ENCODE peak calls at places on chromosomes 12 and 14, in seven cellular contexts. One of them, this sample, is unnamed.

GRCh38 chr12:91964501-91964900 is 181.1 kb downstream of the BTG1 start:
- DNase-seq in fibroblast of villous mesenchyme: no peak
- DNase-seq in IMR-90: peak
- DNase-seq in stomach: no peak
- DNase-seq in effector memory CD4-positive, alpha-beta T cell: no peak
- DNase-seq in CD8-positive, alpha-beta memory T cell: no peak
- DNase-seq in epithelial cell of proximal tubule: no peak
- DNase-seq in this sample: no peak

GRCh38 chr12:108565976-108566375 is 3.6 kb downstream of the ISCU start:
- DNase-seq in fibroblast of villous mesenchyme: peak
- DNase-seq in IMR-90: peak
- DNase-seq in stomach: peak
- DNase-seq in effector memory CD4-positive, alpha-beta T cell: peak
- DNase-seq in CD8-positive, alpha-beta memory T cell: peak
- DNase-seq in epithelial cell of proximal tubule: peak
- DNase-seq in this sample: no peak

GRCh38 chr12:76216585-76217472 is 131.4 kb downstream of the BBS10 start:
- DNase-seq in fibroblast of villous mesenchyme: no peak
- DNase-seq in IMR-90: no peak
- DNase-seq in stomach: no peak
- DNase-seq in effector memory CD4-positive, alpha-beta T cell: no peak
- DNase-seq in CD8-positive, alpha-beta memory T cell: no peak
- DNase-seq in epithelial cell of proximal tubule: no peak
- DNase-seq in this sample: no peak

GRCh38 chr12:24767016-24767415 is 181.9 kb downstream of the BCAT1 start:
- DNase-seq in fibroblast of villous mesenchyme: no peak
- DNase-seq in IMR-90: no peak
- DNase-seq in stomach: no peak
- DNase-seq in effector memory CD4-positive, alpha-beta T cell: no peak
- DNase-seq in CD8-positive, alpha-beta memory T cell: no peak
- DNase-seq in epithelial cell of proximal tubule: no peak
- DNase-seq in this sample: no peak

GRCh38 chr12:7158866-7159600 is 28.9 kb downstream of the CLSTN3 start:
- DNase-seq in fibroblast of villous mesenchyme: no peak
- DNase-seq in IMR-90: no peak
- DNase-seq in stomach: no peak
- DNase-seq in effector memory CD4-positive, alpha-beta T cell: no peak
- DNase-seq in CD8-positive, alpha-beta memory T cell: no peak
- DNase-seq in epithelial cell of proximal tubule: no peak
- DNase-seq in this sample: no peak

GRCh38 chr12:31952418-31952817 is 6.8 kb upstream of the RESF1 start:
- DNase-seq in fibroblast of villous mesenchyme: no peak
- DNase-seq in IMR-90: no peak
- DNase-seq in stomach: no peak
- DNase-seq in effector memory CD4-positive, alpha-beta T cell: no peak
- DNase-seq in CD8-positive, alpha-beta memory T cell: no peak
- DNase-seq in epithelial cell of proximal tubule: no peak
- DNase-seq in this sample: no peak

GRCh38 chr14:77498120-77498979 is at the start of gene ISM2:
- DNase-seq in fibroblast of villous mesenchyme: peak
- DNase-seq in IMR-90: peak
- DNase-seq in stomach: peak
- DNase-seq in effector memory CD4-positive, alpha-beta T cell: peak
- DNase-seq in CD8-positive, alpha-beta memory T cell: no peak
- DNase-seq in epithelial cell of proximal tubule: no peak
- DNase-seq in this sample: no peak

GRCh38 chr14:98769326-98769725 is 502.7 kb downstream of the BCL11B start:
- DNase-seq in fibroblast of villous mesenchyme: no peak
- DNase-seq in IMR-90: no peak
- DNase-seq in stomach: no peak
- DNase-seq in effector memory CD4-positive, alpha-beta T cell: no peak
- DNase-seq in CD8-positive, alpha-beta memory T cell: no peak
- DNase-seq in epithelial cell of proximal tubule: no peak
- DNase-seq in this sample: no peak

GRCh38 chr12:75196865-75197264 is 12.8 kb downstream of the KCNC2 start:
- DNase-seq in fibroblast of villous mesenchyme: no peak
- DNase-seq in IMR-90: no peak
- DNase-seq in stomach: no peak
- DNase-seq in effector memory CD4-positive, alpha-beta T cell: no peak
- DNase-seq in CD8-positive, alpha-beta memory T cell: no peak
- DNase-seq in epithelial cell of proximal tubule: peak
- DNase-seq in this sample: no peak

GRCh38 chr14:80523518-80524117 is 312.3 kb upstream of the DIO2 start:
- DNase-seq in fibroblast of villous mesenchyme: peak
- DNase-seq in IMR-90: peak
- DNase-seq in stomach: no peak
- DNase-seq in effector memory CD4-positive, alpha-beta T cell: no peak
- DNase-seq in CD8-positive, alpha-beta memory T cell: no peak
- DNase-seq in epithelial cell of proximal tubule: no peak
- DNase-seq in this sample: no peak

GRCh38 chr14:104694475-104694950 is 5.1 kb downstream of the INF2 start:
- DNase-seq in fibroblast of villous mesenchyme: no peak
- DNase-seq in IMR-90: no peak
- DNase-seq in stomach: no peak
- DNase-seq in effector memory CD4-positive, alpha-beta T cell: no peak
- DNase-seq in CD8-positive, alpha-beta memory T cell: no peak
- DNase-seq in epithelial cell of proximal tubule: no peak
- DNase-seq in this sample: no peak

GRCh38 chr14:104695660-104696000 is 6.2 kb downstream of the INF2 start:
- DNase-seq in fibroblast of villous mesenchyme: no peak
- DNase-seq in IMR-90: no peak
- DNase-seq in stomach: no peak
- DNase-seq in effector memory CD4-positive, alpha-beta T cell: no peak
- DNase-seq in CD8-positive, alpha-beta memory T cell: no peak
- DNase-seq in epithelial cell of proximal tubule: no peak
- DNase-seq in this sample: no peak

GRCh38 chr14:104693482-104694431 is 4.3 kb downstream of the INF2 start:
- DNase-seq in fibroblast of villous mesenchyme: no peak
- DNase-seq in IMR-90: no peak
- DNase-seq in stomach: peak
- DNase-seq in effector memory CD4-positive, alpha-beta T cell: no peak
- DNase-seq in CD8-positive, alpha-beta memory T cell: no peak
- DNase-seq in epithelial cell of proximal tubule: no peak
- DNase-seq in this sample: no peak

GRCh38 chr14:104696671-104697316 is 7.4 kb downstream of the INF2 start:
- DNase-seq in fibroblast of villous mesenchyme: no peak
- DNase-seq in IMR-90: no peak
- DNase-seq in stomach: no peak
- DNase-seq in effector memory CD4-positive, alpha-beta T cell: no peak
- DNase-seq in CD8-positive, alpha-beta memory T cell: no peak
- DNase-seq in epithelial cell of proximal tubule: no peak
- DNase-seq in this sample: no peak

DNA sequence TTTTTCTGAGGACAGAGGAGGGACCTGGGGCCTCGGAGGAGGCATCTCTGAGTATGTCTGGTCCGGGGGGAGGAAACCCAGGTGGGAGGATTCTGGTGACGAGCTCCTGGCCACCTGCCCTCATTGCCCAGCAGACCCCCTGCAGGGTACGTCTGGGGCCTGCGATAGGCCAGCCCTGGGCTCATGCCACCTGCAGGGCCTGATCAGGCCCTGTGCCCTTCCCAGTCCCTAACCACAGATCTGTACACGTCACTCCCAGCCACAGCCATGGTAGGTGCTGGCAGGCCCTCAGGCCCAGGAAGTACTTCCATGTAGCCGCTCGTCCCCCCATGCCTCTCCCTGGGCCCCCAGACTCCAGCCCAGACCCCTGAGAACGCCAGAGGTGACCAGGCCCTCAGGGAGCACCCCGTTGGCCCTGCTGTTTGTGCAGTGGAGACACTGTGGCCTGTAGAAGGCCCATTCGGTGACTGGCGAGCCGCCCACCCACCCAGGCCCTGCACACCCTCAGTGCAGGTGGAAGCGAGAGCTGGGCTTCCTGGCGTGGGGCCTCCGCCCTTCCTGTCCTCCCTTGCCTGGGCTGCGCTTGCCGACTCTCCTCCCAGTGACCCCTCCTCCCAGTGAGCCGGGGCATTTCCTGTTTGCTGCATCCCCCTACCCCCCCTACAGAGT is 5.7 kb downstream of the INF2 start:
- DNase-seq in fibroblast of villous mesenchyme: no peak
- DNase-seq in IMR-90: no peak
- DNase-seq in stomach: peak
- DNase-seq in effector memory CD4-positive, alpha-beta T cell: no peak
- DNase-seq in CD8-positive, alpha-beta memory T cell: peak
- DNase-seq in epithelial cell of proximal tubule: no peak
- DNase-seq in this sample: no peak
- H3K4me3 ChIP-seq in fibroblast of villous mesenchyme: no peak
- H3K4me3 ChIP-seq in IMR-90: no peak
- H3K4me3 ChIP-seq in stomach: no peak
- H3K4me3 ChIP-seq in effector memory CD4-positive, alpha-beta T cell: peak
- H3K4me3 ChIP-seq in CD8-positive, alpha-beta memory T cell: peak
- H3K4me3 ChIP-seq in epithelial cell of proximal tubule: no peak
- H3K4me3 ChIP-seq in this sample: peak

DNA sequence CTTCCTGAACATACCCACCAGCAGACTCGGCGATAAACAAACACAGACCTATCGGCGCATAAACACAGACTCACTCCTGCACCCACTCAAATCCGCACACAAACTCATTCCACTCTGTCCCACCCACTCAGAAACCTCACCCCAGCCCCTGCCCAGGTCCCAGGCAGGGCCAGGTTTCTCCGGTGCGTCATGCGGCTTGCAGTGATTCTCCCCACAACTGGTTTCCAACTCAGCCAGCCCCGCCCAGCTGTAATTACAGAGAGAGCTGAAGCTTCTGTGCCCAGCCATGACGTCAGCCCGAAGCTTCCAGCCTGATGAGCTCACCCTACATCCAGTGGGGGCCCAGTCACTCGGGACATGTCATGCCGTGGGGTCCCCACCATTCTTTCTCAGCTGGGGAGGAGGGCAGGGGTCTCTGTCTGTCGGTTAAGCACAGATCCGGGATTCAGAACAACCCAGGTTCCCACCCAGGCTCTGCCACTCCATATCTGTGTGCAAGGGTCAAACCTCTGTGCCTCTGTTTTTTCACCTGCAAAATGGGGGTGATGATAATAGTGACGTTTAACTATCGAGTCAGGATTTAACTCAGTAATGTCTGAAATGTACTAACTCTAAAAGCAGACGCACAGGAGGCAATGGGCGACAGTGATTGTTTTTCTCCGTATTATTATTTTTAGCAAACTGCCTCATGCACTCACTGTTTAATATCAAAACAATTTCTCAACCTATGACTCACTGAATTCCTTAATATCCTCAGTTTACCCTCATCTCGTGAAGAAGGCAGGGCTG is 2.3 kb upstream of the HSPB8 start:
- DNase-seq in fibroblast of villous mesenchyme: peak
- DNase-seq in IMR-90: peak
- DNase-seq in stomach: peak
- DNase-seq in effector memory CD4-positive, alpha-beta T cell: no peak
- DNase-seq in CD8-positive, alpha-beta memory T cell: no peak
- DNase-seq in epithelial cell of proximal tubule: no peak
- DNase-seq in this sample: peak
- H3K4me3 ChIP-seq in fibroblast of villous mesenchyme: peak
- H3K4me3 ChIP-seq in IMR-90: peak
- H3K4me3 ChIP-seq in stomach: peak
- H3K4me3 ChIP-seq in effector memory CD4-positive, alpha-beta T cell: no peak
- H3K4me3 ChIP-seq in CD8-positive, alpha-beta memory T cell: no peak
- H3K4me3 ChIP-seq in epithelial cell of proximal tubule: peak
- H3K4me3 ChIP-seq in this sample: peak

GRCh38 chr12:94874086-94874985 is 129.2 kb downstream of the NDUFA12 start:
- DNase-seq in fibroblast of villous mesenchyme: no peak
- DNase-seq in IMR-90: no peak
- DNase-seq in stomach: no peak
- DNase-seq in effector memory CD4-positive, alpha-beta T cell: no peak
- DNase-seq in CD8-positive, alpha-beta memory T cell: no peak
- DNase-seq in epithelial cell of proximal tubule: no peak
- DNase-seq in this sample: no peak
- H3K4me3 ChIP-seq in fibroblast of villous mesenchyme: peak
- H3K4me3 ChIP-seq in IMR-90: no peak
- H3K4me3 ChIP-seq in stomach: peak
- H3K4me3 ChIP-seq in effector memory CD4-positive, alpha-beta T cell: peak
- H3K4me3 ChIP-seq in CD8-positive, alpha-beta memory T cell: peak
- H3K4me3 ChIP-seq in epithelial cell of proximal tubule: peak
- H3K4me3 ChIP-seq in this sample: peak

GRCh38 chr14:68285421-68286179 is 466.0 kb downstream of the RAD51B start:
- DNase-seq in fibroblast of villous mesenchyme: peak
- DNase-seq in IMR-90: no peak
- DNase-seq in stomach: no peak
- DNase-seq in effector memory CD4-positive, alpha-beta T cell: peak
- DNase-seq in CD8-positive, alpha-beta memory T cell: peak
- DNase-seq in epithelial cell of proximal tubule: no peak
- DNase-seq in this sample: no peak
- H3K4me3 ChIP-seq in fibroblast of villous mesenchyme: no peak
- H3K4me3 ChIP-seq in IMR-90: no peak
- H3K4me3 ChIP-seq in stomach: no peak
- H3K4me3 ChIP-seq in effector memory CD4-positive, alpha-beta T cell: no peak
- H3K4me3 ChIP-seq in CD8-positive, alpha-beta memory T cell: peak
- H3K4me3 ChIP-seq in epithelial cell of proximal tubule: no peak
- H3K4me3 ChIP-seq in this sample: no peak

DNA sequence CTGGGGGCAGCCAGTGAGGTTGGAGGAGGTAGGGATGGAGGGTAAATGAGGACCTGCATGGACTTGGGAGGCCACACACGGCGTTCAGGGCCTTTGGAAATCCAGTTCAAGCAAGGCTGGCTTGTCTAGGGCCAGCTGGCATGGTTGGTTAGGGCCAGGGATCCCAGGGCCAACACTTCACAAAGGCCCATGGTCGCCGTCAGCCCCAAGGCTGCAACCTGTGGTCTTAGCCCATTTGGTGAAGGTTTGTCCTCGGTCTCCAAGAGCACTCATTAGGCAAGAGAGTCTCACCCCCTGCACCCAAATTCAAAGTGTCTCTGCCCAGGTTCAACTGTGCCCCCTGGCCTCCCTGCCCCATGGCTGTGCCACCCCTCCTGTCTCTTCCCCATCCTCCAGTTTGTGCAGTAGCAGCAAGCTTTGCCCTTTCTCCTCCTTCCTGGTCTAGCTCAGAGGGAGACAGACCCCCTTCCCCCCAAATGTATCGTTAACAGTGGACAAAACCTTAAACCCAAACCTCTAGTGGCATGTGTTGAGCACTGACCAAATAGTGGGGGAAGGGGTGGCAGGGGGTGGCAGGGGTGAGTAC is 94.1 kb downstream of the NINJ2 start:
- DNase-seq in fibroblast of villous mesenchyme: no peak
- DNase-seq in IMR-90: no peak
- DNase-seq in stomach: no peak
- DNase-seq in effector memory CD4-positive, alpha-beta T cell: no peak
- DNase-seq in CD8-positive, alpha-beta memory T cell: peak
- DNase-seq in epithelial cell of proximal tubule: no peak
- DNase-seq in this sample: no peak
- H3K4me3 ChIP-seq in fibroblast of villous mesenchyme: no peak
- H3K4me3 ChIP-seq in IMR-90: no peak
- H3K4me3 ChIP-seq in stomach: peak
- H3K4me3 ChIP-seq in effector memory CD4-positive, alpha-beta T cell: peak
- H3K4me3 ChIP-seq in CD8-positive, alpha-beta memory T cell: peak
- H3K4me3 ChIP-seq in epithelial cell of proximal tubule: peak
- H3K4me3 ChIP-seq in this sample: peak